ENCODE peak calls at places on chromosomes 3 and 15, in six cellular contexts. One of them, this sample, is unnamed.

GRCh38 chr3:35322070-35322469 is 317.3 kb upstream of the ARPP21 start:
- DNase-seq in heart left ventricle: no peak
- DNase-seq in H9: no peak
- DNase-seq in stomach: no peak
- DNase-seq in lung: no peak
- DNase-seq in left lung: no peak
- DNase-seq in this sample: no peak

GRCh38 chr15:44662478-44663409 is 718 bp downstream of the SPG11 start:
- DNase-seq in heart left ventricle: peak; percentile 84
- DNase-seq in H9: peak; percentile 59
- DNase-seq in stomach: peak; percentile 81
- DNase-seq in lung: peak; percentile 70
- DNase-seq in left lung: peak; percentile 73
- DNase-seq in this sample: peak; percentile 76

GRCh38 chr15:100686725-100687488 is 84.5 kb downstream of the ASB7 start:
- DNase-seq in heart left ventricle: no peak
- DNase-seq in H9: no peak
- DNase-seq in stomach: no peak
- DNase-seq in lung: no peak
- DNase-seq in left lung: no peak
- DNase-seq in this sample: no peak

GRCh38 chr15:79743032-79743431 is 153.8 kb downstream of the MTHFS start:
- DNase-seq in heart left ventricle: no peak
- DNase-seq in H9: no peak
- DNase-seq in stomach: no peak
- DNase-seq in lung: no peak
- DNase-seq in left lung: no peak
- DNase-seq in this sample: no peak

GRCh38 chr3:191282262-191283215 is 46.7 kb upstream of the CCDC50 start:
- DNase-seq in heart left ventricle: no peak
- DNase-seq in H9: no peak
- DNase-seq in stomach: no peak
- DNase-seq in lung: no peak
- DNase-seq in left lung: no peak
- DNase-seq in this sample: no peak

GRCh38 chr3:45123841-45124269 is 22.3 kb downstream of the CDCP1 start:
- DNase-seq in heart left ventricle: no peak
- DNase-seq in H9: no peak
- DNase-seq in stomach: no peak
- DNase-seq in lung: no peak
- DNase-seq in left lung: no peak
- DNase-seq in this sample: no peak

GRCh38 chr3:192409838-192410683 is 317.3 kb downstream of the FGF12 start:
- DNase-seq in heart left ventricle: peak; percentile 64
- DNase-seq in H9: peak; percentile 62
- DNase-seq in stomach: no peak
- DNase-seq in lung: no peak
- DNase-seq in left lung: no peak
- DNase-seq in this sample: no peak

GRCh38 chr15:96035091-96035490 is 295.4 kb upstream of the NR2F2 start:
- DNase-seq in heart left ventricle: no peak
- DNase-seq in H9: no peak
- DNase-seq in stomach: no peak
- DNase-seq in lung: no peak
- DNase-seq in left lung: no peak
- DNase-seq in this sample: no peak

GRCh38 chr3:33482126-33482525 is 41.9 kb upstream of the UBP1 start:
- DNase-seq in heart left ventricle: no peak
- DNase-seq in H9: no peak
- DNase-seq in stomach: no peak
- DNase-seq in lung: no peak
- DNase-seq in left lung: no peak
- DNase-seq in this sample: no peak
- H3K9me3 ChIP-seq in heart left ventricle: no peaks in the 10 kb centered on the region
- H3K9me3 ChIP-seq in H9: peaks cover 23% of the 10 kb centered on the region
- H3K9me3 ChIP-seq in stomach: no peaks in the 10 kb centered on the region
- H3K9me3 ChIP-seq in lung: no peaks in the 10 kb centered on the region
- H3K9me3 ChIP-seq in left lung: no peaks in the 10 kb centered on the region
- H3K9me3 ChIP-seq in this sample: peaks cover 12% of the 10 kb centered on the region

GRCh38 chr15:80835338-80835737 is 56.2 kb downstream of the CEMIP start:
- DNase-seq in heart left ventricle: no peak
- DNase-seq in H9: peak; percentile 72
- DNase-seq in stomach: no peak
- DNase-seq in lung: no peak
- DNase-seq in left lung: no peak
- DNase-seq in this sample: peak; percentile 9
- TF ChIP-seq CTCF in heart left ventricle: no peak
- TF ChIP-seq CTCF in H9: peak; percentile 54
- TF ChIP-seq CTCF in stomach: no peak
- TF ChIP-seq CTCF in lung: no peak
- TF ChIP-seq CTCF in left lung: no peak
- TF ChIP-seq CTCF in this sample: peak; percentile 18

DNA sequence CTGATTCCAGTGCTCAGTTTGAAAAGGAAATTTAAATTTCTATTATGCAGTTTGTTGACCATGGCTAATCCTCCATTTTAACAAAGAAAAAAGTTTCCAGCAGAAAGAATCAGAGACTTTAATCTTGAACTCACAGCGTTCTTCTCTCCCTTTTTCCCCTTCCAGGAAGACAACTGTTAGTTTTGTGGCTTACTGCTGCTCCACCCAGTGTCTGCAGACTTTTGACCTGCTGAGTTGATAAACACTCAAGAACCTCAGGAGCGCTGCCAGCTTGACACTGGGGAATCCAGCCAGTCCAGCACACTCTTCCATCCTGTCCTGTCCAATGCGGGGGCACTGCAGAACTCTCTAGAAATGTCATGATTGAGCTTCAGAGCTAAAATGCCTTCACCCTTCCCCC is 134.6 kb downstream of the LRRC28 start:
- DNase-seq in heart left ventricle: peak; percentile 72
- DNase-seq in H9: no peak
- DNase-seq in stomach: peak; percentile 65
- DNase-seq in lung: peak; percentile 56
- DNase-seq in left lung: peak; percentile 78
- DNase-seq in this sample: no peak
- H3K9me3 ChIP-seq in heart left ventricle: no peaks in the 10 kb centered on the region
- H3K9me3 ChIP-seq in H9: no peaks in the 10 kb centered on the region
- H3K9me3 ChIP-seq in stomach: no peaks in the 10 kb centered on the region
- H3K9me3 ChIP-seq in lung: no peaks in the 10 kb centered on the region
- H3K9me3 ChIP-seq in left lung: no peaks in the 10 kb centered on the region
- H3K9me3 ChIP-seq in this sample: peaks cover 4% of the 10 kb centered on the region

DNA sequence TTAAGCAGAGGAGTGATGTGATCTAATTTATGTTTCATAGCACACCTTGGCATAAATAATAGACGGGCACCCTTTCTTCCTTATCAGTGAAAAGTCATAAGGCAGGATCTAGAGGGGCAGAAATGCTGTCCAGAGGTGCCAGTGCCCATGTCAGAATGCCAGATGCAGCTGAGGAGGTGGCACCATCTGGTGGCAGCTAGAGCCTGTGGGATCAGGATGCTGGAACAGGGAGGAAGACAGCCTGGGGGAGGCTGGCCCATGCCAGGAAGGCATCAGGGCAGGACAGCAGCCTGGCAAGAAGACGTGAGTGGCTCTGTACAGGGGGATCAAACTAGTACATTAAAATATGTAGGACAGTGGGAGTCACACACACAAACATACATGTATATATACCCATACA is 16.5 kb downstream of the MYH15 start:
- DNase-seq in heart left ventricle: peak; percentile 48
- DNase-seq in H9: peak; percentile 33
- DNase-seq in stomach: no peak
- DNase-seq in lung: no peak
- DNase-seq in left lung: peak; percentile 33
- DNase-seq in this sample: no peak
- TF ChIP-seq CTCF in heart left ventricle: peak; percentile 31
- TF ChIP-seq CTCF in H9: peak; percentile 43
- TF ChIP-seq CTCF in stomach: no peak
- TF ChIP-seq CTCF in lung: no peak
- TF ChIP-seq CTCF in left lung: no peak
- TF ChIP-seq CTCF in this sample: no peak

DNA sequence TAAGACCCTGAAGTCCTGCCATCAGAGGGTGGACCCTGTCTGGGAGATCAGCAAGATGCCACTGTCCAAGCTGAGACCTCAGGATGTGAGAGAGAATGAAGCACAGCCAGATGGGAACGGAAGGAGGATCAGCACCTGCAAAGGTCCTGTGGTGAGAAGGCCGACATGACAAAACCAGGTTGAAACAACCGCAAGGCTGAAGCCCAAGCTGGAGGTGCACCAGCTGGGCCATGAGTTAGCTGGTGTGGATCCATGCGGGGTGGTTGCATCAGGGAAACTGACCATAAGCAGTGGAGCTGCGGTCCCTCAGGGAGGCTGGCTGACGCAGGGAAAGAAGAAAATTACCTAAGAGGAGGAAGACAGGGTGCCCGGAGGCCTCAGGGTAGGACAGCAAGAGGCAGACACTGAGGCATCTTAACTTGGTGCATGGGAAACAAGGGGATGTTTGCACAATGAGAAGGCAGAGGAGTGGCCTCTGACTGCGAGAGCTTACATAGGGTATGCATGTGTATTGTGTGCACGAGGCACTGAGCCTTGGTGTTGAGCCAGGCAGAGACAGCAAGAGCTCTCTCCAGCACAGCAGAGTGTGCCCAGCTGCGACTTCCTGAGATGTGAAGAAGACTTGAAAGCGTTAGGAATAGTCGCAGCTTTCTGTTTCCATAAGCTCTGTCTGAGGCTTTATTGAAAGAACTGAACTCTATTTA is 497.7 kb downstream of the OCA2 start:
- DNase-seq in heart left ventricle: no peak
- DNase-seq in H9: no peak
- DNase-seq in stomach: no peak
- DNase-seq in lung: no peak
- DNase-seq in left lung: no peak
- DNase-seq in this sample: no peak
- H3K9me3 ChIP-seq in heart left ventricle: no peaks in the 10 kb centered on the region
- H3K9me3 ChIP-seq in H9: no peaks in the 10 kb centered on the region
- H3K9me3 ChIP-seq in stomach: peaks cover 4% of the 10 kb centered on the region
- H3K9me3 ChIP-seq in lung: peaks cover 2% of the 10 kb centered on the region
- H3K9me3 ChIP-seq in left lung: no peaks in the 10 kb centered on the region
- H3K9me3 ChIP-seq in this sample: peaks cover 3% of the 10 kb centered on the region

GRCh38 chr15:66923438-66923881 is 141.9 kb upstream of the SMAD3 start:
- DNase-seq in heart left ventricle: no peak
- DNase-seq in H9: peak; percentile 82
- DNase-seq in stomach: peak; percentile 40
- DNase-seq in lung: no peak
- DNase-seq in left lung: no peak
- DNase-seq in this sample: peak; percentile 58
- TF ChIP-seq CTCF in heart left ventricle: peak; percentile 27
- TF ChIP-seq CTCF in H9: peak; percentile 80
- TF ChIP-seq CTCF in stomach: peak; percentile 21
- TF ChIP-seq CTCF in lung: no peak
- TF ChIP-seq CTCF in left lung: no peak
- TF ChIP-seq CTCF in this sample: peak; percentile 52

GRCh38 chr3:62127116-62127515 is 246.2 kb downstream of the FEZF2 start:
- DNase-seq in heart left ventricle: no peak
- DNase-seq in H9: no peak
- DNase-seq in stomach: no peak
- DNase-seq in lung: no peak
- DNase-seq in left lung: no peak
- DNase-seq in this sample: no peak
- H3K9me3 ChIP-seq in heart left ventricle: no peaks in the 10 kb centered on the region
- H3K9me3 ChIP-seq in H9: no peaks in the 10 kb centered on the region
- H3K9me3 ChIP-seq in stomach: no peaks in the 10 kb centered on the region
- H3K9me3 ChIP-seq in lung: no peaks in the 10 kb centered on the region
- H3K9me3 ChIP-seq in left lung: no peaks in the 10 kb centered on the region
- H3K9me3 ChIP-seq in this sample: no peaks in the 10 kb centered on the region

GRCh38 chr15:92011611-92012367 is 158.3 kb downstream of the SLCO3A1 start:
- DNase-seq in heart left ventricle: peak; percentile 66
- DNase-seq in H9: peak; percentile 38
- DNase-seq in stomach: no peak
- DNase-seq in lung: no peak
- DNase-seq in left lung: no peak
- DNase-seq in this sample: no peak
- TF ChIP-seq CTCF in heart left ventricle: no peak
- TF ChIP-seq CTCF in H9: no peak
- TF ChIP-seq CTCF in stomach: no peak
- TF ChIP-seq CTCF in lung: no peak
- TF ChIP-seq CTCF in left lung: no peak
- TF ChIP-seq CTCF in this sample: no peak

GRCh38 chr15:97479957-97480356 is 480.5 kb upstream of the ARRDC4 start:
- DNase-seq in heart left ventricle: no peak
- DNase-seq in H9: no peak
- DNase-seq in stomach: no peak
- DNase-seq in lung: no peak
- DNase-seq in left lung: no peak
- DNase-seq in this sample: no peak
- H3K9me3 ChIP-seq in heart left ventricle: no peaks in the 10 kb centered on the region
- H3K9me3 ChIP-seq in H9: no peaks in the 10 kb centered on the region
- H3K9me3 ChIP-seq in stomach: no peaks in the 10 kb centered on the region
- H3K9me3 ChIP-seq in lung: peaks cover 13% of the 10 kb centered on the region
- H3K9me3 ChIP-seq in left lung: no peaks in the 10 kb centered on the region
- H3K9me3 ChIP-seq in this sample: no peaks in the 10 kb centered on the region

GRCh38 chr3:187975571-187976360 is 178.2 kb upstream of the LPP start:
- DNase-seq in heart left ventricle: no peak
- DNase-seq in H9: no peak
- DNase-seq in stomach: no peak
- DNase-seq in lung: no peak
- DNase-seq in left lung: no peak
- DNase-seq in this sample: no peak

GRCh38 chr3:187973977-187974856 is 179.7 kb upstream of the LPP start:
- DNase-seq in heart left ventricle: no peak
- DNase-seq in H9: no peak
- DNase-seq in stomach: no peak
- DNase-seq in lung: no peak
- DNase-seq in left lung: no peak
- DNase-seq in this sample: no peak

GRCh38 chr3:187972454-187972853 is 181.5 kb upstream of the LPP start:
- DNase-seq in heart left ventricle: no peak
- DNase-seq in H9: no peak
- DNase-seq in stomach: no peak
- DNase-seq in lung: no peak
- DNase-seq in left lung: no peak
- DNase-seq in this sample: no peak

GRCh38 chr3:187976361-187976900 is 177.5 kb upstream of the LPP start:
- DNase-seq in heart left ventricle: no peak
- DNase-seq in H9: no peak
- DNase-seq in stomach: no peak
- DNase-seq in lung: no peak
- DNase-seq in left lung: no peak
- DNase-seq in this sample: no peak

GRCh38 chr3:187974857-187975257 is 179.1 kb upstream of the LPP start:
- DNase-seq in heart left ventricle: no peak
- DNase-seq in H9: no peak
- DNase-seq in stomach: no peak
- DNase-seq in lung: no peak
- DNase-seq in left lung: no peak
- DNase-seq in this sample: no peak
- TF ChIP-seq CTCF in heart left ventricle: peak; percentile 30
- TF ChIP-seq CTCF in H9: no peak
- TF ChIP-seq CTCF in stomach: no peak
- TF ChIP-seq CTCF in lung: no peak
- TF ChIP-seq CTCF in left lung: no peak
- TF ChIP-seq CTCF in this sample: no peak

This sample was measured in Caco-2.